ENCODE peak calls at places on chromosomes 4 and X, in seven cellular contexts. F is transverse colon, C is sigmoid colon, W is HepG2, D is A549, U is ovary, X is tibial nerve. B is an unnamed sample.

GRCh38 chr4:108191269-108191914 is 22.7 kb upstream of the LEF1 start:
- DNase-seq in F (no peak), C (no peak), W (no peak), D (no peak), U (no peak), X (no peak), B (no peak)

GRCh38 chrX:53684415-53685192 is 1.9 kb downstream of the HUWE1 start:
- DNase-seq in F (no peak), C (no peak), W (no peak), D (peak; percentile 1), U (no peak), X (no peak), B (no peak)

GRCh38 chrX:6002056-6002455 is 226.6 kb downstream of the NLGN4X start:
- DNase-seq in F (no peak), C (no peak), W (no peak), D (no peak), U (peak; percentile 38), X (no peak), B (no peak)

GRCh38 chr4:150280081-150280950 is 202.1 kb downstream of the DCLK2 start:
- DNase-seq in F (no peak), C (no peak), W (no peak), D (no peak), U (no peak), X (no peak), B (no peak)

GRCh38 chr4:5887361-5888221 is 5.3 kb downstream of the CRMP1 start:
- DNase-seq in F (no peak), C (no peak), W (no peak), D (no peak), U (no peak), X (no peak), B (no peak)

GRCh38 chr4:124937993-124938392 is 225.5 kb upstream of the ANKRD50 start:
- DNase-seq in F (no peak), C (no peak), W (no peak), D (no peak), U (no peak), X (no peak), B (no peak)

GRCh38 chrX:69216911-69217310 is 51.7 kb upstream of the PJA1 start:
- DNase-seq in F (no peak), C (peak; percentile 78), W (no peak), D (no peak), U (no peak), X (no peak), B (no peak)

GRCh38 chr4:175562537-175562936 is 249.5 kb downstream of the GPM6A start:
- DNase-seq in F (no peak), C (no peak), W (no peak), D (no peak), U (no peak), X (no peak), B (no peak)

GRCh38 chr4:1192091-1192492 is 19.7 kb upstream of the SPON2 start:
- DNase-seq in F (peak; percentile 83), C (peak; percentile 97), W (no peak), D (peak; percentile 80), U (peak; percentile 91), X (peak; percentile 88), B (peak; percentile 77)

GRCh38 chrX:129931411-129932136 is 25.6 kb downstream of the UTP14A start:
- DNase-seq in F (peak; percentile 93), C (peak; percentile 97), W (peak; percentile 62), D (peak; percentile 95), U (peak; percentile 92), X (peak; percentile 84), B (peak; percentile 92)

GRCh38 chr4:174259580-174259979 is 23.9 kb downstream of the FBXO8 start:
- DNase-seq in F (no peak), C (no peak), W (no peak), D (no peak), U (no peak), X (no peak), B (no peak)

GRCh38 chr4:74293558-74293957 is 14.7 kb upstream of the EPGN start:
- DNase-seq in F (no peak), C (no peak), W (no peak), D (no peak), U (no peak), X (no peak), B (no peak)

GRCh38 chrX:53714580-53715335 is 28.2 kb upstream of the HUWE1 start:
- DNase-seq in F (peak; percentile 14), C (no peak), W (no peak), D (no peak), U (no peak), X (no peak), B (no peak)

GRCh38 chr4:143641406-143641805 is 59.1 kb downstream of the FREM3 start:
- DNase-seq in F (no peak), C (no peak), W (no peak), D (no peak), U (no peak), X (no peak), B (no peak)

GRCh38 chr4:181528570-181529184 is 714.5 kb upstream of the TENM3 start:
- DNase-seq in F (peak; percentile 80), C (no peak), W (peak; percentile 56), D (peak; percentile 2), U (peak; percentile 36), X (peak; percentile 47), B (peak; percentile 51)

GRCh38 chr4:140257461-140258305 is 103.7 kb upstream of the MAML3 start:
- DNase-seq in F (no peak), C (no peak), W (no peak), D (no peak), U (no peak), X (no peak), B (peak; percentile 37)

GRCh38 chrX:45714864-45715263 is 514.2 kb upstream of the DIPK2B start:
- DNase-seq in F (peak; percentile 11), C (no peak), W (no peak), D (no peak), U (no peak), X (no peak), B (peak; percentile 34)

GRCh38 chr4:76384052-76384451 is 36.9 kb downstream of the CCDC158 start:
- DNase-seq in F (no peak), C (no peak), W (no peak), D (no peak), U (no peak), X (no peak), B (no peak)

GRCh38 chr4:175833574-175834350 is 21.7 kb upstream of the GPM6A start:
- DNase-seq in F (no peak), C (no peak), W (no peak), D (no peak), U (no peak), X (no peak), B (no peak)

GRCh38 chr4:100124715-100125114 is 65.6 kb downstream of the DDIT4L start:
- DNase-seq in F (no peak), C (no peak), W (no peak), D (no peak), U (no peak), X (no peak), B (no peak)

DNA sequence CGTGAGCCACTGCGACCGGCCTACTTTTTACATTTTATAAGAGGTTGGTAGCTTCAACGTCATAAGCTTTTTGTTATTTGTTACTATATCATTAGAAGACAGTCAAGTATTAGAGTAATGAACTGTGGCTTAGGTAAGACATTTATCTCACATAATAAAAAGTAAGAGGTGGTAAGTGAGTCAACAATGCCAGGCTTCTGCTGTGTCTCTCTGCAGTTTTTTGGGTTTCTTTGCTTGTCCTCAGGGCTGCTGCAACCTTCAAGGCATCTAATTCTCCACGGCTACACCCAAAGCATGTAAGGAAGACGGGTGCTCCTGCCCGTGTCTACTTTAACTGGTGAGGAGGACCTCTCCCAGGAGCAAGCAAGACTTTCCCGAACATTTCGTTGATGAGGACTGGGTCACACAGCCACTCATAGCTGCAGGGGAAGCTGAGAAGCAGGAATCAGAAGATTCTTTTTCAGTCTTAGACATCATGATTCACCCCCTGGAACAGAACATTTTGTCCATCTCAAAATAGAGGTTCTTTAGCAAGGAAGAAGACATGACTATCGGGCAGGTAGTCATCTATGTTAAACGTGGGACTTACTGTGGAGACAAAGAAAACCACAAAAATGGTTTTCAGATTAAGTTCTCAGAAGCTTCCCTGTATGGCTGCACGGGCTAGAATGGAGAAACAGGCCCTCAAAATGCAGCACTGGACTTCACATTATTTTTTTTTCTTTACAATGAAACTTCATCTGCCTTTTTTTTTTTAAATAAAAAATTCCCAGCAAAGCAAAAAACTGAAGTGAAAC is 13.0 kb upstream of the RHOH start:
- DNase-seq in F (no peak), C (no peak), W (no peak), D (no peak), U (no peak), X (no peak), B (no peak)
- TF ChIP-seq EP300 in F (no peak), C (no peak), W (no peak), D (no peak), U (no peak), X (no peak), B (no peak)

GRCh38 chrX:73561791-73562190 is 1.2 kb upstream of the CHIC1 start:
- DNase-seq in F (no peak), C (no peak), W (no peak), D (no peak), U (no peak), X (no peak), B (no peak)
- H3K4me3 ChIP-seq in F (no peak overlapping the region), C (no peak overlapping the region), W (no peak overlapping the region), D (no peak overlapping the region), U (no peak overlapping the region), X (no peak overlapping the region), B (no peak overlapping the region)

GRCh38 chr4:127857641-127858040 is 23.1 kb upstream of the PLK4 start:
- DNase-seq in F (no peak), C (no peak), W (no peak), D (no peak), U (no peak), X (no peak), B (no peak)

GRCh38 chr4:127852661-127853060 is 28.0 kb upstream of the PLK4 start:
- DNase-seq in F (no peak), C (no peak), W (no peak), D (no peak), U (no peak), X (no peak), B (no peak)

DNA sequence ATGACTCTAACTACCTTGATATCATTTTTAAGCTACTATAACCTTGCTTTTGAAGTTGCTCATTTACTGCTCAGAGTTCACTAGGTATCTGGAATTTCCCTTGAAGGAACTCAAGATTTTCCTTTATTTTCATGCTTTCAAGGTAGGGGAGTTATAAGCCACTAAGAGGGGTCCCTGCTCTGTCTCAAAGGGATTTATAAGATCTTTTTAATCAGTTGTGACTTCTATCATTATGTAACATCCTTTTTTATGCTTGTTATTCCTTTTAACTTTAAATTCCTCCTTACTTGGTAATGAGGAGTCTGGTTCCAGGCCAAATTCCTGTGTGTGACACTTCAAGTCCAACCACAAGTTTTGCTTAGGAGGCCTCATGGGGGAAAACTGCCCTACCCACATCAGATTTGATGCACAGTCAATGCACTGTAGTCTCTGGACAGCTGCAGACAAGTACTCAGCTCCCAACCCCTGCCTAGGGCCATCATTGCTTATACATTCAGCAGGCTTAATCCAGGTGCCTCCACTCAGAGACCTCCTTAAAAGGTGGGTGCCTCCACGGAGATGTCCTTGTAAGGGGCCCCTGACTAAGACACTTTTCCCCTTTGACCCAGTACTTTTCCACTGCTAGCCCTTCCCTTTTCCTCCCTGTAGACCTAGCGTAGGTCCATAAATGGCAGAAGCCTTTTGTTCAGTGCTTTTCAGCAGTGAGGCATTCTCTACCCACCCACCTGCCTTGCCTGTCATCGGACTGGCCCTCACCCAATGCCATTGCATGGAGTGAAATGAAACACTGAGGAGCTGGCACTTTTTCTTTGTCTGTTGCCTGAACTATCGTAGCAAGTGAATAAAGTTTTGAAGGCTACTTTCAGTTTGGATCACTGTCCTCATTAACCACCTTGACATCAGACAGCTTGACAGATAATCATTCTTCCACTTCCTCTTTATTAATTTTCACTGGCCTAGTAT is 23.9 kb upstream of the PLK4 start:
- DNase-seq in F (no peak), C (no peak), W (no peak), D (no peak), U (no peak), X (no peak), B (no peak)
- TF ChIP-seq EP300 in F (no peak), C (no peak), W (no peak), D (no peak), U (no peak), X (no peak), B (no peak)

GRCh38 chr4:2932951-2933565 is 30.1 kb downstream of the NOP14 start:
- DNase-seq in F (no peak), C (peak; percentile 73), W (no peak), D (no peak), U (peak; percentile 62), X (no peak), B (no peak)
- H3K4me3 ChIP-seq in F (no peak overlapping the region), C (peak overlapping the region; percentile 87), W (no peak overlapping the region), D (peak overlapping the region; percentile 90), U (peak overlapping the region; percentile 96), X (peak overlapping the region; percentile 92), B (peak overlapping the region; percentile 76)

B was measured in upper lobe of left lung.